ENCODE peak calls at places on chromosomes 2 and 18, in ten cellular contexts. M, C, P, A, J, T, W, Y, B and V are unnamed samples.
A peak's percentile ranks its signal among the peaks of the same experiment; 100 is the strongest.

GRCh38 chr2:36556847-36557246 is 41.1 kb downstream of the FEZ2 start:
- DNase-seq in M (no peak), C (no peak), P (peak; percentile 33), A (no peak), J (no peak), T (no peak), W (peak; percentile 30), Y (no peak), B (no peak), V (no peak)

GRCh38 chr18:71105078-71105819 is 816.4 kb downstream of the SOCS6 start:
- DNase-seq in M (no peak), C (no peak), P (peak; percentile 4), A (no peak), J (no peak), T (no peak), W (no peak), Y (no peak), B (no peak), V (no peak)

GRCh38 chr2:164335947-164336346 is 285.3 kb downstream of the GRB14 start:
- DNase-seq in M (no peak), C (no peak), P (no peak), A (no peak), J (no peak), T (no peak), W (no peak), Y (no peak), B (no peak), V (no peak)

GRCh38 chr2:176370423-176370822 is 101.2 kb downstream of the MTX2 start:
- DNase-seq in M (no peak), C (no peak), P (no peak), A (no peak), J (no peak), T (no peak), W (no peak), Y (no peak), B (no peak), V (no peak)

GRCh38 chr18:24659837-24660720 is 199.6 kb downstream of the HRH4 start:
- DNase-seq in M (no peak), C (peak; percentile 72), P (no peak), A (peak; percentile 91), J (no peak), T (no peak), W (peak; percentile 35), Y (no peak), B (no peak), V (no peak)

GRCh38 chr2:47402555-47402804 is 476 bp upstream of the MSH2 start:
- DNase-seq in M (peak; percentile 19), C (no peak), P (peak; percentile 38), A (no peak), J (no peak), T (no peak), W (peak; percentile 48), Y (peak; percentile 26), B (no peak), V (no peak)

GRCh38 chr2:198731842-198732421 is 725.8 kb downstream of the SATB2 start:
- DNase-seq in M (no peak), C (no peak), P (no peak), A (no peak), J (no peak), T (no peak), W (no peak), Y (no peak), B (no peak), V (no peak)

GRCh38 chr2:96807127-96807471 is 9.0 kb upstream of the CNNM3 start:
- DNase-seq in M (no peak), C (no peak), P (no peak), A (no peak), J (no peak), T (no peak), W (no peak), Y (no peak), B (no peak), V (no peak)

GRCh38 chr2:51103205-51103604 is 71.3 kb upstream of the NRXN1 start:
- DNase-seq in M (peak; percentile 46), C (peak; percentile 59), P (peak; percentile 75), A (no peak), J (peak; percentile 51), T (no peak), W (no peak), Y (no peak), B (peak; percentile 2), V (no peak)

GRCh38 chr2:109124982-109125594 is 3.9 kb upstream of the SH3RF3 start:
- DNase-seq in M (no peak), C (no peak), P (peak; percentile 72), A (no peak), J (peak; percentile 48), T (no peak), W (no peak), Y (no peak), B (no peak), V (no peak)

GRCh38 chr2:15732341-15733077 is 140.8 kb downstream of the DDX1 start:
- DNase-seq in M (no peak), C (no peak), P (no peak), A (peak; percentile 10), J (no peak), T (no peak), W (peak; percentile 15), Y (peak; percentile 64), B (no peak), V (no peak)

GRCh38 chr18:23131693-23132319 is 3.5 kb upstream of the CABLES1 start:
- DNase-seq in M (peak; percentile 81), C (peak; percentile 78), P (peak; percentile 85), A (peak; percentile 78), J (no peak), T (peak; percentile 77), W (peak; percentile 86), Y (peak; percentile 81), B (peak; percentile 75), V (peak; percentile 75)

GRCh38 chr2:58122040-58122439 is 75.4 kb downstream of the VRK2 start:
- DNase-seq in M (no peak), C (no peak), P (no peak), A (no peak), J (no peak), T (no peak), W (no peak), Y (no peak), B (no peak), V (no peak)

GRCh38 chr2:18467727-18468363 is 92.6 kb downstream of the RDH14 start:
- DNase-seq in M (no peak), C (no peak), P (no peak), A (no peak), J (no peak), T (no peak), W (no peak), Y (no peak), B (no peak), V (no peak)

GRCh38 chr2:158392683-158393082 is 63.9 kb downstream of the CCDC148 start:
- DNase-seq in M (no peak), C (no peak), P (no peak), A (no peak), J (no peak), T (no peak), W (no peak), Y (no peak), B (no peak), V (no peak)

DNA sequence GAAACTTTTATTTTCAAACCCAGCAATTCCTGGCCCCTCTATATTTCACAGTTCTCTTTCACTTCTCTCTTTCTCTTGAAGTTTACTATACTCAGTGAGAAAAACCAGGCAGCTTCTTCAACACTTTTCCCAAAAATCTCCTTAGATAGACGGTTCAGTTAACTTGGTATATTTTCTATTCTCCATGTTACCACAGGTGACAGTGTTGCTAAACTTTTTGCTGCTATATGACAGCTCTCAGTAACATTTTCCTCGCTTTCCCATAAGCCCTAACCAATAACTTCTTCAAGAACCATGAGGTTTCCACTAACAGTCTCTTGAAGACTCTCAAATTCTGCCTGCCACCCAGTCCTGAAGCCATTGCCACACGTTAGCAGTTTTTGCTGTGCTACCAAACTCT is 45.8 kb downstream of the CYBRD1 start:
- DNase-seq in M (no peak), C (no peak), P (peak; percentile 17), A (no peak), J (no peak), T (no peak), W (no peak), Y (no peak), B (no peak), V (no peak)
- TF ChIP-seq CTCF in M (no peak), C (no peak), P (peak; percentile 26), A (no peak), J (no peak), T (no peak), W (peak; percentile 18), Y (no peak), B (no peak), V (no peak)

GRCh38 chr18:77423468-77423867 is 173.8 kb downstream of the GALR1 start:
- DNase-seq in M (no peak), C (no peak), P (no peak), A (no peak), J (no peak), T (no peak), W (no peak), Y (no peak), B (no peak), V (no peak)

GRCh38 chr18:77422974-77423373 is 173.3 kb downstream of the GALR1 start:
- DNase-seq in M (no peak), C (no peak), P (peak; percentile 4), A (no peak), J (no peak), T (no peak), W (no peak), Y (no peak), B (no peak), V (no peak)
- TF ChIP-seq CTCF in M (peak; percentile 20), C (no peak), P (peak; percentile 43), A (no peak), J (no peak), T (no peak), W (no peak), Y (no peak), B (peak; percentile 61), V (no peak)

DNA sequence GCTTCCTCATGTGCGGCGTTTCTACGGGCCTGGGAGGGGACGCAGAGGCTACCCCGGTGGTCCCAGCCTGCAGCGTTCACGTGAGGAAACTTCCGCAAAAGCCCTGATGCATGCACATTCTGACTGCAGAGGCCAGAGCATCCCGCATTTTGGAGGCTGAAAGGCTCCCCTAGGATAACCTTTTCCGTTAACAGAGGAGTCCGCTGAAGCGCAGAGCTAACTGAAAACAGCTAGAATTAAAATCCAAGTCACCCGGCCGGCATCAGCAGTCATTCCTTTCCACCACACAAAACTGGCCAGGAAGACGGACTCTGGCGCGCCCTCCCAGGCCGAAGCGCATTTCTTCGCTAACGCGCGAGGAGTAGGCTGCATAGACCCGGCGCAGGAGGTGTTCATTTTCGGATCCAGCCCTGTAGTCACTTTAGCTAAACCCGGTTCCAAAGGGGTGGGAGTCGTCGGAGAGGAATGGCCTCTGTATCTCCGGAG is 747 bp upstream of the TUBB6 start:
- DNase-seq in M (peak; percentile 65), C (peak; percentile 86), P (no peak), A (no peak), J (no peak), T (no peak), W (peak; percentile 82), Y (peak; percentile 47), B (peak; percentile 25), V (no peak)
- TF ChIP-seq CTCF in M (peak; percentile 19), C (no peak), P (no peak), A (no peak), J (no peak), T (no peak), W (peak; percentile 27), Y (peak; percentile 32), B (no peak), V (no peak)

DNA sequence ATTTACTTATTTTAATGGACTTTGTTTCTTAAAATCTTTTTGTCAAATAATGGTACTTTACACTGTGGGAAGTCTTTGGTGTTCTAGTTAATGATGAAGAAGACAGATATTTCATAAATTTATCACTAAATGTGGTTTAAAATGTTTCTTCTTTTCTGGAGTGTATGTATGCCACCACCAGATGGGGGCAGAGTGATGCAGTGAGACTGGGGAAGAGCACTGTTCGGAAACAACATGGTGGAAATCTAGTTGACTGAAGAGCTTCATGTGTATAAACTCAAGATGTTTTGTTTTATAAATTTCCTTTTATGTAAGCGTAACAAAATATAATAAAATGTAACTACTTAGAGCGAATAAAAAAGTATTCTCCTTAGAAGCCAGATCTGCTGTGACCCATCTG is 195.1 kb downstream of the KCNE4 start:
- DNase-seq in M (no peak), C (no peak), P (peak; percentile 50), A (no peak), J (no peak), T (peak; percentile 22), W (peak; percentile 54), Y (no peak), B (no peak), V (no peak)
- TF ChIP-seq CTCF in M (peak; percentile 32), C (no peak), P (peak; percentile 78), A (peak; percentile 45), J (no peak), T (no peak), W (peak; percentile 67), Y (no peak), B (peak; percentile 67), V (peak; percentile 34)